ENCODE peak calls at places on chromosomes 2 and 18, in nine cellular contexts. O is stomach; X is CD8-positive, alpha-beta T cell; J is H9; D is heart right ventricle; Y is Peyer's patch; B is hepatocyte; U is CD8-positive, alpha-beta memory T cell; F is DND-41. W is an unnamed sample.

GRCh38 chr2:216298719-216299118 is 73.6 kb downstream of the MARCHF4 start:
- DNase-seq in O (no peak), X (no peak), J (no peak), D (no peak), Y (no peak), B (no peak), U (no peak), F (no peak), W (no peak)

GRCh38 chr2:135744761-135745314 is 3.2 kb downstream of the UBXN4 start:
- DNase-seq in O (no peak), X (no peak), J (peak), D (no peak), Y (no peak), B (peak), U (no peak), F (peak), W (peak)

GRCh38 chr18:73283032-73283431 is 415.2 kb upstream of the NETO1 start:
- DNase-seq in O (no peak), X (no peak), J (no peak), D (no peak), Y (no peak), B (no peak), U (no peak), F (no peak), W (no peak)

GRCh38 chr2:168201211-168201610 is 46.2 kb downstream of the STK39 start:
- DNase-seq in O (no peak), X (no peak), J (no peak), D (no peak), Y (no peak), B (no peak), U (no peak), F (no peak), W (no peak)

GRCh38 chr18:53534695-53535094 is 689.8 kb downstream of the MBD2 start:
- DNase-seq in O (no peak), X (no peak), J (no peak), D (peak), Y (no peak), B (no peak), U (no peak), F (no peak), W (no peak)

GRCh38 chr2:132668986-132669853 is 785 bp downstream of the LYPD1 start:
- DNase-seq in O (no peak), X (no peak), J (peak), D (no peak), Y (no peak), B (peak), U (no peak), F (no peak), W (peak)

GRCh38 chr2:222866358-222866960 is 5.6 kb downstream of the ACSL3 start:
- DNase-seq in O (no peak), X (no peak), J (no peak), D (peak), Y (no peak), B (no peak), U (no peak), F (no peak), W (no peak)

GRCh38 chr2:24721470-24721869 is 71.7 kb downstream of the PTRHD1 start:
- DNase-seq in O (peak), X (no peak), J (no peak), D (peak), Y (no peak), B (peak), U (no peak), F (no peak), W (peak)

GRCh38 chr2:214575030-214575949 is 164.4 kb downstream of the VWC2L start:
- DNase-seq in O (no peak), X (no peak), J (no peak), D (no peak), Y (no peak), B (no peak), U (no peak), F (no peak), W (no peak)

GRCh38 chr2:152097291-152098032 is 1.4 kb downstream of the CACNB4 start:
- DNase-seq in O (no peak), X (no peak), J (no peak), D (peak), Y (no peak), B (peak), U (no peak), F (no peak), W (peak)

GRCh38 chr18:47118986-47119385 is 31.3 kb downstream of the HDHD2 start:
- DNase-seq in O (no peak), X (no peak), J (no peak), D (no peak), Y (no peak), B (no peak), U (no peak), F (no peak), W (no peak)

GRCh38 chr2:134217924-134218323 is 35.9 kb upstream of the MGAT5 start:
- DNase-seq in O (no peak), X (no peak), J (no peak), D (no peak), Y (no peak), B (no peak), U (no peak), F (no peak), W (no peak)

GRCh38 chr18:2589345-2590060 is 18.1 kb downstream of the NDC80 start:
- DNase-seq in O (no peak), X (no peak), J (no peak), D (no peak), Y (no peak), B (no peak), U (peak), F (no peak), W (no peak)

GRCh38 chr2:64478036-64478435 is 24.1 kb downstream of the LGALSL start:
- DNase-seq in O (no peak), X (no peak), J (no peak), D (no peak), Y (no peak), B (no peak), U (no peak), F (no peak), W (no peak)

GRCh38 chr18:2096581-2096980 is 474.7 kb downstream of the METTL4 start:
- DNase-seq in O (no peak), X (no peak), J (no peak), D (no peak), Y (no peak), B (no peak), U (no peak), F (no peak), W (no peak)

GRCh38 chr18:49339146-49339545 is 121.3 kb downstream of the DYM start:
- DNase-seq in O (no peak), X (no peak), J (no peak), D (no peak), Y (no peak), B (no peak), U (no peak), F (no peak), W (no peak)

GRCh38 chr2:191824403-191824802 is 22.5 kb downstream of the CAVIN2 start:
- DNase-seq in O (no peak), X (no peak), J (no peak), D (no peak), Y (no peak), B (no peak), U (no peak), F (no peak), W (no peak)

GRCh38 chr2:231514225-231514950 is 15.9 kb downstream of the NMUR1 start:
- DNase-seq in O (peak), X (peak), J (peak), D (peak), Y (peak), B (peak), U (peak), F (peak), W (peak)

DNA sequence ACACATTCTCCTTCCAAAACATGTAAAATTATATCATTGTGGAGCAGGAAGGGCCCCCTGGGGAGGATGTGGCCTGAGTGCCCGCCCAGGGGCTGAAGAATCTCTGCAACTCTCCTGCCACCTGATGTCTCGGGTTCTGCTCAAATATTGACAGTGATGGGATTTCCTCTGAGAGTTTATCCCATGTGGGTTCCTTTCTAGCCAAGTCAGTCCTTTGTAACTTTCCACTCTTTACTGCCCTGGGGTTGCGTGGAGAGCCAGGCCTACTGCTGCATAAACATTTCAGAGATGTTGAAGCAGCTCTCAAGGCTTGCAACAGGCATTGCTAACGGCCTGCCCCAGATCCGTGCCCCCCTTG is 4.0 kb upstream of the RAB17 start:
- DNase-seq in O (no peak), X (no peak), J (no peak), D (no peak), Y (no peak), B (peak), U (no peak), F (no peak), W (no peak)
- H3K27ac ChIP-seq in O (peak), X (no peak), J (peak), D (peak), Y (peak), B (peak), U (no peak), F (no peak), W (no peak)

DNA sequence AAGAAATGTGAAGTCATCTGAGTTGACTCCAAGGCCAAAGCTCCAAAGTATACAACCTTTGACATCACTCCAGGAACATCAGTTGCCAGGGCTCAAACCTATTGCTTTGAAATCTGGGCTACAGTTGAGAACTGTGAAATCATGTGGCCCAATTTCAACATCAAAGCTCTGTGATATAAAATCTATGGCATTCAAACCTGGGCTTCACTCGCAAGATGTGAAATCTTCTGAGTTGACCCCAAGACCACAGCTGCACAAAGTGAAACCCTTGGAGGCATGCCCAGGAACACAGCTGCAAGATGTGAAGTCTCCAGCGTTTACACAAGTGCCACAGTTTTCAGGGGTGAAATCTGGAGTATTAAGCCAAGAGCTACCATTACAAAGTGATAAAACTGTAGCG is 9.4 kb upstream of the ZNF512 start:
- DNase-seq in O (no peak), X (no peak), J (no peak), D (no peak), Y (no peak), B (no peak), U (no peak), F (peak), W (no peak)
- H3K27ac ChIP-seq in O (no peak), X (no peak), J (no peak), D (no peak), Y (no peak), B (no peak), U (no peak), F (no peak), W (no peak)

GRCh38 chr2:38159171-38159570 is 83.2 kb upstream of the CYP1B1 start:
- DNase-seq in O (no peak), X (no peak), J (no peak), D (no peak), Y (no peak), B (no peak), U (no peak), F (no peak), W (no peak)
- H3K27ac ChIP-seq in O (peak), X (no peak), J (no peak), D (peak), Y (peak), B (peak), U (no peak), F (no peak), W (no peak)

GRCh38 chr18:76433788-76434187 is 61.3 kb downstream of the ZNF516 start:
- DNase-seq in O (no peak), X (no peak), J (no peak), D (no peak), Y (no peak), B (no peak), U (no peak), F (no peak), W (no peak)

GRCh38 chr18:76435321-76435989 is 59.6 kb downstream of the ZNF516 start:
- DNase-seq in O (no peak), X (no peak), J (no peak), D (no peak), Y (no peak), B (no peak), U (no peak), F (no peak), W (no peak)

GRCh38 chr18:76436342-76436741 is 58.7 kb downstream of the ZNF516 start:
- DNase-seq in O (no peak), X (no peak), J (no peak), D (no peak), Y (no peak), B (no peak), U (no peak), F (no peak), W (no peak)

GRCh38 chr18:76432970-76433767 is 61.9 kb downstream of the ZNF516 start:
- DNase-seq in O (no peak), X (no peak), J (no peak), D (no peak), Y (no peak), B (no peak), U (no peak), F (no peak), W (no peak)

DNA sequence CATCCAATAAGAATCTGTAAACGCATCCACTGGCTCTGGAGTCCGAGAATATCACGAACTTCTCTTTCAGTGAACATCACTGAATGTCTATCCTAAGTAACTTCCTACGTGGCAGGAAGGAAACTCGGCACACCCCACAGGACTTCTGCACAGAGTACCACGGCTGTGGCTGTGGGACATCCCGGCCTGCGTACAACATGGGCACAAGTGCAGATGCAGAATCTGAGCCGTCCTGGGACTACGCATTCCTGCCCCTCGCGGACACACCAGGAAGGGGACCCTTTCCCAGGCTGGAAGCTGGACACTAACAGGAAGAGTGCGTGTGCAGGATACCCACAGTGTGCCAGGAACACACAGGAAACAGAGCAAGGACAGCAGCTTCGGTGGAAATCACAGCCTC is 60.6 kb downstream of the ZNF516 start:
- DNase-seq in O (no peak), X (no peak), J (no peak), D (no peak), Y (no peak), B (no peak), U (no peak), F (no peak), W (no peak)
- H3K27ac ChIP-seq in O (no peak), X (no peak), J (no peak), D (no peak), Y (no peak), B (no peak), U (no peak), F (no peak), W (no peak)

DNA sequence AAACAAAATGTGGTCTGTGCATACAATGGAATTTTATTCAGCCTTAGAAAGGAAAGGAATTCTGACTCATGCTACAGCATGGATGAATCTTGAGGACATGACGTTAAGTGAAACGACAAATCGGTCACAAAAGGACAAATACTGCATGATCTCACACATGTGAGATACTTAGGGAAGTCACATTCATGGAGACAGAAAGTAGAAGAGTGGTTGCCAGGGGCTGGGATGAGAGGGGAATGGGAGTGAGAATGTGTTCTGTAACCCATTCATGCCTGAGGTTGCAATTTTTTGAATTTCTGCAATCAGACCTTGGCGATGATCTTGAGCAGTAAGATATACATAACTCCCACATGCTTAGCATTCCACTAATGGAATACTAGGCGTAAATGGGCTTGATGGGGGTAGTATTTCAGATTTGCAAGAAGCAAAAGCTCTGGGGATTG is 22.0 kb downstream of the FHL2 start:
- DNase-seq in O (no peak), X (no peak), J (no peak), D (no peak), Y (no peak), B (no peak), U (no peak), F (no peak), W (no peak)
- H3K27ac ChIP-seq in O (peak), X (no peak), J (no peak), D (peak), Y (peak), B (no peak), U (no peak), F (no peak), W (no peak)

GRCh38 chr2:160876029-160876428 is 284.2 kb upstream of the TANK start:
- DNase-seq in O (no peak), X (no peak), J (no peak), D (no peak), Y (no peak), B (no peak), U (no peak), F (no peak), W (no peak)
- H3K27ac ChIP-seq in O (no peak), X (no peak), J (no peak), D (no peak), Y (no peak), B (no peak), U (no peak), F (no peak), W (no peak)

GRCh38 chr18:77106331-77106730 is 26.3 kb downstream of the MBP start:
- DNase-seq in O (no peak), X (peak), J (no peak), D (no peak), Y (peak), B (no peak), U (peak), F (peak), W (no peak)

GRCh38 chr18:77108001-77108692 is 24.4 kb downstream of the MBP start:
- DNase-seq in O (no peak), X (no peak), J (no peak), D (no peak), Y (peak), B (peak), U (no peak), F (peak), W (peak)

GRCh38 chr18:77108821-77109692 is 23.5 kb downstream of the MBP start:
- DNase-seq in O (no peak), X (no peak), J (no peak), D (no peak), Y (no peak), B (no peak), U (no peak), F (no peak), W (no peak)

GRCh38 chr18:77105680-77106079 is 26.9 kb downstream of the MBP start:
- DNase-seq in O (no peak), X (no peak), J (no peak), D (no peak), Y (no peak), B (no peak), U (no peak), F (no peak), W (no peak)

DNA sequence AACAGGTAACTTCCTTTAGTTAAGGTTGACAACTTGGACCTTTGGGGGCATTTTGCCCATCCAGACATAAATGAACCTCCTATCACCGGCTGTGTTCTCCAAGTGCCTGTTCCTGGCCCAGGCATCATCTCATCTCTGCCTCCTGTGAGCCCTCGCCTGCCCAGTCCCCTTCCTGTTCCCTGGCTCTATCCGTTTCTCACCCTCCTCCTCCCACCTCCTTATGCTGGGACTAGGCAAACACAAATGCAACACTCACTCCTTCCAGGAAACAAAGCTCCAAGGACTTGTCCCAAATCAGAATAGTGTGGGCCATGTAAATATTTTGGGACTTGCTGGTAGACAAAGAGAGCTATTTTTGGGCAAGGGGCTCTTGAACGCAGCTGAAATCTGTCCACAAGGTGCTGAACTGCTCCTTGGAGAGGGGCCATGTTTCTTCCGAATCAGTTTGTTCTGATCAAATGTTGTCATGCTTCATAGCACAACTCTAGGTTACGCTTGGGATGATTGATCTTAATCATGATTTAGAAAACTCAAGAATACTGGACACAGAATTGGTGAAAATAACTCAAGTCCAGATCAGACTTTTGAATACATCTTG is 25.3 kb downstream of the MBP start:
- DNase-seq in O (no peak), X (no peak), J (no peak), D (no peak), Y (no peak), B (no peak), U (no peak), F (no peak), W (no peak)
- H3K27ac ChIP-seq in O (peak), X (peak), J (no peak), D (peak), Y (peak), B (peak), U (peak), F (peak), W (no peak)

GRCh38 chr2:204538179-204539009 is 6.9 kb upstream of the PARD3B start:
- DNase-seq in O (peak), X (no peak), J (peak), D (no peak), Y (no peak), B (peak), U (no peak), F (no peak), W (peak)
- H3K27ac ChIP-seq in O (no peak), X (no peak), J (no peak), D (no peak), Y (no peak), B (no peak), U (no peak), F (no peak), W (peak)

W was measured in neural progenitor cell.